ENCODE peak calls at places on chromosomes 5 and 9, in six cellular contexts. E is HepG2, D is GM12878, N is H1, I is GM12891, B is K562. W is an unnamed sample.

GRCh38 chr9:20623021-20623747 is 885 bp upstream of the MLLT3 start:
- DNase-seq in D (no peak), N (peak), I (no peak), B (no peak), E (no peak), W (no peak)

GRCh38 chr9:113476511-113476916 is 13.0 kb downstream of the RGS3 start:
- DNase-seq in D (no peak), N (peak), I (no peak), B (no peak), E (no peak), W (no peak)

GRCh38 chr5:60477849-60478248 is 222.1 kb downstream of the DEPDC1B start:
- DNase-seq in D (no peak), E (no peak), N (no peak), I (no peak), B (no peak), W (no peak)

GRCh38 chr5:56028708-56029107 is 33.9 kb upstream of the IL6ST start:
- DNase-seq in I (no peak), B (no peak), N (no peak), D (no peak), E (no peak), W (no peak)

GRCh38 chr5:75993638-75994037 is 89.5 kb upstream of the SV2C start:
- DNase-seq in N (no peak), I (no peak), B (no peak), E (no peak), D (no peak), W (no peak)

GRCh38 chr5:115423541-115423940 is 121.0 kb downstream of the FEM1C start:
- DNase-seq in B (no peak), N (no peak), I (no peak), E (no peak), D (no peak), W (no peak)

GRCh38 chr5:61679562-61679961 is 347.5 kb downstream of the ZSWIM6 start:
- DNase-seq in N (no peak), E (no peak), B (no peak), D (no peak), I (no peak), W (no peak)

GRCh38 chr5:163696270-163696887 is 191.0 kb downstream of the MAT2B start:
- DNase-seq in E (peak), N (peak), I (no peak), D (peak), B (no peak), W (no peak)

GRCh38 chr5:108521841-108522506 is 140.1 kb upstream of the FBXL17 start:
- DNase-seq in I (no peak), N (no peak), D (peak), E (peak), B (peak), W (no peak)

GRCh38 chr9:108444400-108445358 is 411.1 kb downstream of the ACTL7B start:
- DNase-seq in E (peak), B (no peak), N (no peak), D (no peak), I (no peak), W (no peak)

GRCh38 chr9:128216781-128217553 is 13.8 kb downstream of the DNM1 start:
- DNase-seq in I (no peak), N (no peak), D (no peak), B (no peak), E (no peak), W (no peak)

GRCh38 chr9:131320031-131320685 is 30.6 kb downstream of the PLPP7 start:
- DNase-seq in N (no peak), D (no peak), B (no peak), E (no peak), I (no peak), W (no peak)

GRCh38 chr9:111621895-111622480 is 9.1 kb upstream of the DNAJC25 start:
- DNase-seq in E (peak), B (peak), I (no peak), D (no peak), N (no peak), W (no peak)

GRCh38 chr5:158899792-158900191 is 199.9 kb downstream of the EBF1 start:
- DNase-seq in D (no peak), I (no peak), N (no peak), B (no peak), E (no peak), W (no peak)

GRCh38 chr5:91383956-91384300 is 811 bp upstream of the ARRDC3 start:
- DNase-seq in N (no peak), D (peak), E (peak), I (no peak), B (no peak), W (no peak)

GRCh38 chr5:10578869-10579268 is 15.0 kb downstream of the ANKRD33B start:
- DNase-seq in N (no peak), D (peak), E (no peak), I (no peak), B (no peak), W (no peak)

GRCh38 chr9:135247174-135247930 is 159.9 kb downstream of the OLFM1 start:
- DNase-seq in I (no peak), E (no peak), D (no peak), B (no peak), N (no peak), W (no peak)

GRCh38 chr5:113172231-113172826 is 195.7 kb downstream of the DCP2 start:
- DNase-seq in I (no peak), N (no peak), E (no peak), D (no peak), B (no peak), W (no peak)

GRCh38 chr5:107456281-107456715 is 214.4 kb downstream of the EFNA5 start:
- DNase-seq in N (no peak), D (peak), I (no peak), E (no peak), B (no peak), W (no peak)

DNA sequence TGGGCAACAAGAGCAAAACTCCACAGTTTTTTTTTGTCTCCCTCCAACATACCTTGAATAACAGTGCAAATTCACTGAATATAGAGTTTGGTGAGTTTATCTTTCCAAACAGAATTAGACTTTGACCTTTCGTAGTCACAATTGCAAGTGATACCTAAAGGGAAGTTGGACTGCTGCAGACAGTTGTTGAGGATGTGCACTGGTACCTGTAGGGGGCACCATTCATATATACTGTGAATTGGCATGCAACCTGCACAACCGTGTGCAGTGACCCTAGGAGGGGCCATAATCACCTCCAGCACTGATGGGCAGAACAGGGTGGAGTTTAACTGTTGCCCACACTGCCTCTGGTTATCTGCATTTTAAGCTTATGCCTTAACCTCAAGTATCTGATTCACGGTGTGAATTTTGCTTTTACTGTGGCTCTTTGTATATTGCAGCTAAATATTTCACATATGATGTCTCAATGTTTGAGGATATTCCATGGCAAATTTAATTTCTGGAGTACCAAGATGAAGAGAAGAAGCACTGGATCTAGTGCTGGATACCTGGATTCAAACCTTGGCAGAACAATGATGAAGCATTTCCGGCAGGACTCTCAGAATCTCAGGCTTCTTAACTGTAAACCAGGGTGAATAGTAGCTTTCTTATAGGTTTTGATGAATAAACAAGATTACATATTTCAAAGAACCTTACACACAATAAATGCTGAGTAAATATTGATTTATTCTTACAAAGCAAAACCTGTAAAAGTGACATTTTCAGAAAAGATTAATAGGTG is 144.4 kb downstream of the ACTBL2 start:
- DNase-seq in I (no peak), E (peak), N (no peak), B (peak), D (no peak), W (no peak)
- TF ChIP-seq TAF1 in I (no peak), E (no peak), N (no peak), B (no peak), D (no peak), W (no peak)

GRCh38 chr5:134115806-134116175 is 1.3 kb downstream of the TCF7 start:
- DNase-seq in B (no peak), E (no peak), D (no peak), N (no peak), I (no peak), W (no peak)

GRCh38 chr5:134113572-134113907 is 941 bp upstream of the TCF7 start:
- DNase-seq in E (no peak), I (no peak), D (no peak), B (no peak), N (no peak), W (no peak)

GRCh38 chr5:134112726-134113571 is 1.5 kb upstream of the TCF7 start:
- DNase-seq in I (no peak), N (no peak), E (no peak), D (no peak), B (no peak), W (no peak)

GRCh38 chr5:134114886-134115805 is 665 bp downstream of the TCF7 start:
- DNase-seq in B (peak), E (peak), D (no peak), N (peak), I (no peak), W (peak)

GRCh38 chr5:134113908-134114875 is at the start of gene TCF7:
- DNase-seq in N (peak), B (peak), I (peak), E (peak), D (no peak), W (peak)
- TF ChIP-seq POLR2A in N (peak), B (peak), I (no peak), E (peak), D (peak), W (peak)

GRCh38 chr5:125981016-125981415 is 442.2 kb upstream of the GRAMD2B start:
- DNase-seq in E (no peak), D (no peak), N (no peak), I (no peak), B (no peak), W (no peak)
- TF ChIP-seq TAF1 in E (no peak), D (no peak), N (no peak), I (no peak), B (no peak), W (no peak)

DNA sequence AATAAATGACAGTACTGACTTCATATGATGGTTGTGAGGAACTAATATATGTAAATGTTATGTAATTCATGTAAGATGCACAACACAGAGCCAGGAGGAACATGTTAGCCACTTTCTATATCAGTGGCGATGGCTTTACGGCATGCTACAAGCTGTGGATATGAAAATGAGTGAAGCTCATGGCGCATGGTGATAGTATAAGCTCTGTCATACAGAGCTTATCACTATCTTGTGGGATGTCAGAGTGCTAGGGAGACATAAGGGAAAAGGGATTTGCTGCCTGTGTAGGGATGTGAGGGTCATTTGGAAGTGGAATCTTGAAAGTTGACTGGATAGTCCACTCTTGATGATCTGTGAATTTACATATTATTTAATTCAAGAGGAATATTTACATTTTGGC is 13.6 kb downstream of the CPEB4 start:
- DNase-seq in I (no peak), E (no peak), N (no peak), B (no peak), D (no peak), W (no peak)
- TF ChIP-seq POLR2A in I (no peak), E (no peak), N (no peak), B (peak), D (no peak), W (no peak)

GRCh38 chr5:176816791-176817272 is 6.5 kb downstream of the UNC5A start:
- DNase-seq in D (no peak), N (peak), I (no peak), B (no peak), E (no peak), W (no peak)
- TF ChIP-seq TAF1 in D (no peak), N (no peak), I (no peak), B (no peak), E (no peak), W (no peak)

GRCh38 chr5:179732918-179733763 is 519 bp downstream of the MAML1 start:
- DNase-seq in I (peak), D (no peak), N (peak), B (no peak), E (no peak), W (peak)
- TF ChIP-seq POLR2A in I (no peak), D (no peak), N (no peak), B (no peak), E (no peak), W (no peak)

GRCh38 chr5:143931389-143931984 is 119.5 kb downstream of the HMHB1 start:
- DNase-seq in B (no peak), N (no peak), D (no peak), E (no peak), I (no peak), W (no peak)

GRCh38 chr5:143931986-143932385 is 120.0 kb downstream of the HMHB1 start:
- DNase-seq in E (no peak), B (no peak), N (no peak), I (no peak), D (no peak), W (no peak)

GRCh38 chr5:143933434-143933833 is 121.5 kb downstream of the HMHB1 start:
- DNase-seq in E (no peak), D (no peak), I (no peak), B (no peak), N (no peak), W (no peak)

GRCh38 chr5:143930561-143930960 is 118.6 kb downstream of the HMHB1 start:
- DNase-seq in D (no peak), I (no peak), E (no peak), N (no peak), B (no peak), W (no peak)

GRCh38 chr5:143932584-143932983 is 120.6 kb downstream of the HMHB1 start:
- DNase-seq in E (no peak), D (no peak), B (no peak), I (no peak), N (no peak), W (no peak)
- TF ChIP-seq TAF1 in E (no peak), D (no peak), B (no peak), I (no peak), N (no peak), W (no peak)

W was measured in GM12892.